ENCODE peak calls at places on chromosomes 2 and 18, in eight cellular contexts. J, V, D, N, F, R, B and O are unnamed samples.

GRCh38 chr2:136173126-136173525 is 55.2 kb upstream of the CXCR4 start:
- DNase-seq in B (no peak), F (no peak), N (no peak), V (no peak), J (no peak), R (no peak), D (no peak), O (no peak)

GRCh38 chr2:119293254-119293653 is 69.6 kb downstream of the STEAP3 start:
- DNase-seq in J (no peak), B (no peak), N (no peak), V (no peak), R (no peak), F (no peak), D (no peak), O (no peak)

GRCh38 chr2:47890711-47891368 is 15.5 kb downstream of the FBXO11 start:
- DNase-seq in V (no peak), R (no peak), D (no peak), B (no peak), N (no peak), J (no peak), F (no peak), O (no peak)

GRCh38 chr2:29480423-29480822 is 365.2 kb downstream of the CLIP4 start:
- DNase-seq in B (no peak), D (no peak), N (no peak), R (no peak), F (no peak), V (no peak), J (no peak), O (no peak)

GRCh38 chr18:8337216-8337615 is 272.0 kb upstream of the RAB12 start:
- DNase-seq in N (no peak), B (no peak), J (no peak), D (no peak), R (no peak), V (no peak), F (no peak), O (no peak)

GRCh38 chr2:119856469-119856901 is 96.8 kb downstream of the PTPN4 start:
- DNase-seq in J (no peak), D (no peak), F (no peak), N (no peak), V (no peak), B (no peak), R (no peak), O (no peak)

GRCh38 chr2:38444247-38444646 is 67.2 kb upstream of the ATL2 start:
- DNase-seq in J (no peak), R (peak), V (no peak), B (no peak), F (no peak), D (no peak), N (no peak), O (peak)

GRCh38 chr2:226644342-226644957 is 155.2 kb downstream of the IRS1 start:
- DNase-seq in F (no peak), R (no peak), J (no peak), V (no peak), B (peak), N (no peak), D (no peak), O (no peak)

GRCh38 chr2:224816816-224817215 is 100.7 kb upstream of the CCDC195 start:
- DNase-seq in D (no peak), R (peak), N (no peak), J (no peak), B (no peak), V (no peak), F (no peak), O (peak)

GRCh38 chr2:133812826-133813617 is 244.8 kb upstream of the NCKAP5 start:
- DNase-seq in B (no peak), F (no peak), J (no peak), D (no peak), V (no peak), R (peak), N (no peak), O (peak)

GRCh38 chr18:42185486-42185885 is 230.5 kb downstream of the PIK3C3 start:
- DNase-seq in F (no peak), B (no peak), J (no peak), D (no peak), V (no peak), N (no peak), R (no peak), O (no peak)

GRCh38 chr2:230944123-230944653 is 19.1 kb upstream of the GPR55 start:
- DNase-seq in B (no peak), F (peak), D (no peak), N (no peak), J (no peak), R (no peak), V (no peak), O (no peak)

GRCh38 chr2:210399440-210400041 is 77.0 kb downstream of the LANCL1 start:
- DNase-seq in B (no peak), R (peak), V (no peak), J (no peak), N (no peak), D (no peak), F (no peak), O (no peak)

GRCh38 chr18:73829146-73829545 is 318.5 kb downstream of the FBXO15 start:
- DNase-seq in R (no peak), N (no peak), F (no peak), V (no peak), B (no peak), J (no peak), D (no peak), O (no peak)

GRCh38 chr2:5995832-5996231 is 303.6 kb downstream of the SOX11 start:
- DNase-seq in N (no peak), F (no peak), R (no peak), D (no peak), B (no peak), V (no peak), J (no peak), O (no peak)

GRCh38 chr2:109318150-109318948 is 189.3 kb downstream of the SH3RF3 start:
- DNase-seq in F (peak), D (no peak), R (no peak), J (peak), V (no peak), N (peak), B (peak), O (no peak)

GRCh38 chr2:159089543-159089942 is 121.1 kb downstream of the TANC1 start:
- DNase-seq in N (no peak), J (no peak), F (no peak), R (no peak), D (no peak), V (no peak), B (peak), O (no peak)

GRCh38 chr2:99607454-99607853 is 117.6 kb upstream of the REV1 start:
- DNase-seq in N (no peak), J (no peak), R (no peak), B (no peak), V (no peak), D (no peak), F (no peak), O (no peak)

GRCh38 chr18:13051159-13051558 is 60.0 kb downstream of the CEP192 start:
- DNase-seq in R (no peak), J (no peak), F (no peak), B (no peak), V (no peak), D (no peak), N (no peak), O (no peak)

GRCh38 chr18:69838620-69839411 is 108.9 kb downstream of the CD226 start:
- DNase-seq in F (no peak), B (no peak), J (no peak), N (no peak), D (no peak), V (no peak), R (peak), O (peak)

GRCh38 chr2:60447943-60448342 is 105.5 kb downstream of the BCL11A start:
- DNase-seq in V (no peak), N (no peak), B (no peak), J (no peak), F (no peak), R (no peak), D (no peak), O (no peak)

GRCh38 chr2:241040811-241041334 is 42.5 kb downstream of the SNED1 start:
- DNase-seq in N (no peak), D (no peak), F (no peak), R (no peak), J (no peak), V (no peak), B (no peak), O (no peak)

GRCh38 chr2:29518010-29518409 is 402.8 kb downstream of the CLIP4 start:
- DNase-seq in R (no peak), J (no peak), B (no peak), N (no peak), F (no peak), D (no peak), V (no peak), O (no peak)

GRCh38 chr2:66228128-66228547 is 206.8 kb upstream of the MEIS1 start:
- DNase-seq in J (peak), D (no peak), V (no peak), N (no peak), R (no peak), F (no peak), B (no peak), O (no peak)

GRCh38 chr2:105470979-105471378 is 72.1 kb upstream of the FHL2 start:
- DNase-seq in F (no peak), D (no peak), R (no peak), B (no peak), V (no peak), N (no peak), J (no peak), O (no peak)

GRCh38 chr2:49687873-49688272 is 533.6 kb upstream of the FSHR start:
- DNase-seq in B (no peak), N (no peak), R (no peak), V (no peak), D (no peak), F (no peak), J (no peak), O (no peak)

GRCh38 chr2:25347205-25347815 is 5.6 kb upstream of the DNMT3A start:
- DNase-seq in F (no peak), B (no peak), V (no peak), N (no peak), R (peak), J (no peak), D (no peak), O (peak)

GRCh38 chr2:99679518-99679917 is 189.7 kb upstream of the REV1 start:
- DNase-seq in B (no peak), R (no peak), D (no peak), F (no peak), J (no peak), N (no peak), V (no peak), O (no peak)

GRCh38 chr2:170481201-170481600 is 233.9 kb upstream of the SP5 start:
- DNase-seq in R (no peak), N (no peak), D (no peak), J (no peak), F (no peak), B (no peak), V (no peak), O (no peak)

GRCh38 chr2:1588994-1589611 is 155.2 kb downstream of the PXDN start:
- DNase-seq in F (no peak), J (no peak), V (no peak), N (no peak), B (no peak), R (no peak), D (no peak), O (no peak)

GRCh38 chr18:4781873-4782272 is 326.8 kb upstream of the DLGAP1 start:
- DNase-seq in V (no peak), R (no peak), B (no peak), J (no peak), F (no peak), D (no peak), N (no peak), O (no peak)

GRCh38 chr2:236871500-236872001 is 214.1 kb upstream of the COPS8 start:
- DNase-seq in J (no peak), F (peak), R (no peak), N (no peak), D (no peak), V (no peak), B (peak), O (peak)

GRCh38 chr2:168336786-168337388 is 89.5 kb upstream of the STK39 start:
- DNase-seq in N (peak), B (no peak), V (peak), R (peak), D (peak), J (peak), F (peak), O (no peak)

GRCh38 chr18:28574175-28574574 is 397.2 kb upstream of the CDH2 start:
- DNase-seq in F (no peak), J (no peak), V (no peak), R (no peak), B (no peak), N (no peak), D (no peak), O (no peak)

GRCh38 chr2:238499731-238500570 is 73.2 kb downstream of the ASB1 start:
- DNase-seq in J (no peak), B (no peak), R (no peak), F (peak), V (no peak), N (no peak), D (peak), O (no peak)

GRCh38 chr2:70083344-70084156 is 3.7 kb upstream of the PCBP1 start:
- DNase-seq in V (no peak), D (no peak), R (peak), N (peak), B (no peak), F (no peak), J (no peak), O (peak)

GRCh38 chr2:76019130-76019529 is 308.4 kb upstream of the GCFC2 start:
- DNase-seq in N (no peak), B (no peak), R (no peak), F (no peak), J (no peak), V (no peak), D (no peak), O (no peak)

DNA sequence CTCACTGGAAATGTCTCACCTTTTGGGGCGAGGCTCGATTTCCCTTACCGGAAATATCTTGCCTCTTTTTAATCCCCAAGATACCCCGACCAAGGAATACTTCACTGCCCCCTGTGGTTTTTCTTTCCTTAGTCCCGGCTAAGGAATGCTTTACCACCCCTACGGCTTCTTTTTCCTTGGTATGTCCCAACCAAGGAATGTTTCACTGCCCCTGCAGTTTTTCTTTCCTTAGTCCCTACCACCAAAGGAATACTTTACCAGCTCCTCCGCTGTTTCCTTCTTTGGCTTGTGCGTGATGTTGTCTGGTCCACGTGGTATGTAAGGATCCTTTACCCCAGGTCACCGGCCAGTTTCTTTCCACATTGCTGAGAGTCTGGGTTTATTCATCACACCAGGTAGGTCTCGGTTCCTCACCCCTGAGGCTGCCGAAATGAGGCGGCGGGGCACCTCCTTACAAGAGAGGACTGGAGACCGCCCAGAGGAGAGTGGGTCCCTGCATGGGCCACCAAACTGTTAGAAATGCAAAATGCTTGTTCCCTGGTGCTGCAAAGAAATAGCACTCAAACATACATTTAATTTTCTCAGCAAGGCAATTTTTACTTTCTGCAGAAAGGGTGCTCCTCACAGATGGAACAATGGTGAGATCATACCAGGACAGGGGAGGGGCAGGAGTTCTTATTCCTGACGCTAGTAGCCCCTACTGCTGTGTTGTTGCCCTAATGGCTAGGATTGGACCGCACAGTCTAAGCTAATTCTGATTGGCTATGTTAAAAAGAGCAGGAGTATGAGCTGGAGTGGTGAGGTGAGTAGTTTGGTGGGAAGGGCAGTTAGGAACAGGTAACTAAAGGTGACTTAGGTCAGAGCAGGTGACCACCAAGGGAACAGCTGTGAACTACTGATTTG is 33.4 kb upstream of the CLASP1 start:
- DNase-seq in J (no peak), F (no peak), R (no peak), B (no peak), N (no peak), D (no peak), V (no peak), O (no peak)
- TF ChIP-seq POLR2A in J (no peak), F (no peak), R (no peak), B (no peak), N (no peak), D (no peak), V (no peak), O (no peak)

GRCh38 chr2:121648611-121649401 is 456 bp downstream of the CLASP1 start:
- DNase-seq in J (peak), D (peak), V (peak), F (peak), R (no peak), N (peak), B (peak), O (peak)

GRCh38 chr2:121650554-121650930 is 1.3 kb upstream of the CLASP1 start:
- DNase-seq in N (peak), F (no peak), D (no peak), J (no peak), B (no peak), R (no peak), V (no peak), O (no peak)

GRCh38 chr2:121649402-121649651 is at the start of gene CLASP1:
- DNase-seq in D (peak), B (peak), V (peak), F (peak), R (peak), N (peak), J (peak), O (peak)

GRCh38 chr2:121648206-121648605 is 1.1 kb downstream of the CLASP1 start:
- DNase-seq in N (no peak), B (no peak), V (no peak), D (no peak), F (no peak), R (no peak), J (no peak), O (no peak)

GRCh38 chr2:121649652-121650553 is 641 bp upstream of the CLASP1 start:
- DNase-seq in F (peak), D (peak), V (peak), N (peak), R (peak), B (peak), J (peak), O (peak)
- TF ChIP-seq POLR2A in F (no peak), D (no peak), V (no peak), N (peak), R (peak), B (no peak), J (no peak), O (peak)

GRCh38 chr2:175169191-175169590 is 1.2 kb upstream of the ATF2 start:
- DNase-seq in F (no peak), J (no peak), R (no peak), V (no peak), N (no peak), D (no peak), B (no peak), O (no peak)

GRCh38 chr2:175167076-175167791 is 769 bp downstream of the ATF2 start:
- DNase-seq in F (no peak), D (no peak), N (peak), B (peak), R (no peak), J (peak), V (peak), O (no peak)

GRCh38 chr2:175166216-175166824 is 1.7 kb downstream of the ATF2 start:
- DNase-seq in D (no peak), R (no peak), J (no peak), V (no peak), N (no peak), F (no peak), B (no peak), O (no peak)

GRCh38 chr2:175167792-175168563 is at the start of gene ATF2:
- DNase-seq in V (peak), N (peak), F (peak), J (peak), R (peak), B (peak), D (peak), O (peak)

GRCh38 chr2:175168564-175168945 is 552 bp upstream of the ATF2 start:
- DNase-seq in R (no peak), V (no peak), B (no peak), N (no peak), D (no peak), J (no peak), F (no peak), O (no peak)
- TF ChIP-seq POLR2A in R (no peak), V (peak), B (no peak), N (peak), D (no peak), J (peak), F (peak), O (peak)

GRCh38 chr2:28169492-28169891 is 223.2 kb upstream of the FOSL2 start:
- DNase-seq in J (no peak), V (no peak), D (no peak), N (no peak), B (no peak), R (no peak), F (no peak), O (no peak)
- TF ChIP-seq POLR2A in J (no peak), V (no peak), D (no peak), N (no peak), B (no peak), R (no peak), F (no peak), O (no peak)

GRCh38 chr2:172674034-172674967 is 61.3 kb upstream of the RAPGEF4 start:
- DNase-seq in R (no peak), V (peak), J (peak), N (no peak), B (peak), D (peak), F (peak), O (no peak)

GRCh38 chr2:172672114-172672513 is 63.5 kb upstream of the RAPGEF4 start:
- DNase-seq in B (no peak), D (no peak), J (no peak), N (no peak), V (no peak), R (no peak), F (no peak), O (no peak)

GRCh38 chr2:172674968-172675303 is 60.7 kb upstream of the RAPGEF4 start:
- DNase-seq in R (no peak), V (no peak), J (no peak), F (no peak), N (no peak), D (no peak), B (no peak), O (no peak)

GRCh38 chr2:172671506-172671905 is 64.1 kb upstream of the RAPGEF4 start:
- DNase-seq in D (no peak), F (no peak), J (no peak), N (no peak), R (no peak), V (no peak), B (no peak), O (no peak)

GRCh38 chr2:172672999-172673726 is 62.5 kb upstream of the RAPGEF4 start:
- DNase-seq in N (no peak), R (no peak), D (no peak), B (no peak), J (no peak), F (peak), V (peak), O (no peak)
- TF ChIP-seq POLR2A in N (no peak), R (no peak), D (no peak), B (no peak), J (no peak), F (no peak), V (no peak), O (no peak)

DNA sequence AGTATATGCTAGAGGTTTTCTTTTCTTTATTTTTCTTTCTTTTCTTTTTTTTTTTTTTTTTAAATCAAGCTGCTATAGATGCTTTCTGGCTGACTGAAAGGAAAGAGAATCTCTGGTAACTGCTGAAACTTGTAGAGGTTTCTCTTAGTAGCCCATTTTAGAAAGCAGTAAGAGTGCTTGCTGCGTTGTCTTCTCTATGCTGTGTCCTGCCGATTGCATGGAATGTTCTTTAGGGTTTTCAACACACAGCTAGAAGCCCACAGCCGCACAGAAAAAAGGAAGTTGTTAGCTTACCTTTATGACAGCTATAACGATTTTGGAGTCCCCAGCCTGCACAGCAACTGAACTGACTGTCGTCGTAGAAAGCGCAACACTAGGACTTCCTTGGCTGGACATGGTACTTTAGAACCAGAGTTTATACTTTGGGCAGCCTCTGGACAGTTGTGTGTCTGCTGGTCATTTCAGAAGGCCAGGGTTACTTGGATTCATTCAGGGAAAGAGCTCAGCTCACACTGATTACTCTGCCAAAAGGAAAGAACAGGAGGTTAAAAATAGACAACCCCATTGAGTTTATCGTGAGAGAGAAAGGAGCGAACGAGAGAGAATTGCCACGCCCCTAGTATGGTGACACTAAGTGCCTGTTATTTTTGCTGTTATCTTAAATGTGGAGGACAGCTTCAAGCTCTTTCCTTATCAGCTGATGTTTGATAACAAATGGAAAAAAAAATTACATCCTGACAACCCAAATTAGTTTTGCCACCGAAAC is at the start of gene CCDC141:
- DNase-seq in F (no peak), V (no peak), J (no peak), N (peak), B (peak), D (no peak), R (no peak), O (no peak)
- TF ChIP-seq POLR2A in F (no peak), V (no peak), J (no peak), N (no peak), B (no peak), D (no peak), R (no peak), O (no peak)